ENCODE peak calls at places on chromosomes 3 and 15, in nine cellular contexts. W is heart left ventricle, H is epithelial cell of esophagus, T is ascending aorta, N is GM23338, J is GM06990, C is left lung, P is K562, S is lower lobe of right lung. D is an unnamed sample.

GRCh38 chr3:27228805-27229204 is 140.4 kb downstream of the NEK10 start:
- DNase-seq in W (no peak), H (peak), T (no peak), N (peak), J (no peak), C (no peak), P (no peak), S (no peak), D (no peak)

GRCh38 chr15:63677778-63678177 is 80.6 kb downstream of the FBXL22 start:
- DNase-seq in W (peak), H (peak), T (no peak), N (peak), J (no peak), C (peak), P (no peak), S (peak), D (no peak)

GRCh38 chr15:98391568-98391967 is 256.8 kb upstream of the IGF1R start:
- DNase-seq in W (no peak), H (no peak), T (no peak), N (no peak), J (no peak), C (no peak), P (no peak), S (no peak), D (no peak)

GRCh38 chr3:186534113-186534669 is 10.0 kb downstream of the CRYGS start:
- DNase-seq in W (no peak), H (no peak), T (no peak), N (no peak), J (peak), C (no peak), P (no peak), S (no peak), D (no peak)

GRCh38 chr3:193872265-193872753 is 263.6 kb upstream of the HES1 start:
- DNase-seq in W (no peak), H (peak), T (peak), N (no peak), J (no peak), C (no peak), P (peak), S (no peak), D (no peak)

GRCh38 chr3:153599685-153600084 is 437.7 kb downstream of the RAP2B start:
- DNase-seq in W (peak), H (peak), T (no peak), N (no peak), J (no peak), C (no peak), P (no peak), S (no peak), D (no peak)

GRCh38 chr15:69957175-69957574 is 140.5 kb downstream of the TLE3 start:
- DNase-seq in W (no peak), H (no peak), T (no peak), N (no peak), J (no peak), C (no peak), P (no peak), S (no peak), D (no peak)

GRCh38 chr3:105868450-105868744 is 415 bp downstream of the CBLB start:
- DNase-seq in W (peak), H (peak), T (peak), N (peak), J (no peak), C (peak), P (peak), S (peak), D (peak)

GRCh38 chr3:38110314-38111050 is 26.4 kb downstream of the ACAA1 start:
- DNase-seq in W (no peak), H (no peak), T (peak), N (no peak), J (no peak), C (no peak), P (no peak), S (no peak), D (no peak)

GRCh38 chr3:36729204-36730056 is 34.9 kb downstream of the DCLK3 start:
- DNase-seq in W (no peak), H (peak), T (no peak), N (peak), J (no peak), C (no peak), P (peak), S (no peak), D (peak)

GRCh38 chr15:38226867-38227266 is 25.8 kb upstream of the SPRED1 start:
- DNase-seq in W (no peak), H (peak), T (no peak), N (no peak), J (no peak), C (no peak), P (no peak), S (no peak), D (no peak)

GRCh38 chr3:16338999-16339398 is 74.0 kb downstream of the OXNAD1 start:
- DNase-seq in W (no peak), H (peak), T (peak), N (no peak), J (no peak), C (no peak), P (no peak), S (no peak), D (no peak)

GRCh38 chr3:169624533-169624972 is 39.0 kb downstream of the MECOM start:
- DNase-seq in W (peak), H (no peak), T (no peak), N (no peak), J (no peak), C (no peak), P (no peak), S (no peak), D (no peak)

GRCh38 chr15:59587085-59587826 is 24.3 kb upstream of the GCNT3 start:
- DNase-seq in W (no peak), H (peak), T (no peak), N (no peak), J (no peak), C (no peak), P (no peak), S (no peak), D (no peak)

GRCh38 chr3:117814975-117815374 is 1105.4 kb downstream of the TUSC7 start:
- DNase-seq in W (no peak), H (peak), T (no peak), N (no peak), J (no peak), C (no peak), P (no peak), S (no peak), D (no peak)

GRCh38 chr3:139313921-139314320 is 29.9 kb upstream of the MRPS22 start:
- DNase-seq in W (no peak), H (no peak), T (no peak), N (no peak), J (no peak), C (no peak), P (no peak), S (no peak), D (no peak)

GRCh38 chr3:184180165-184180564 is 5.5 kb downstream of the AP2M1 start:
- DNase-seq in W (no peak), H (no peak), T (peak), N (no peak), J (no peak), C (no peak), P (no peak), S (no peak), D (no peak)

GRCh38 chr15:53072077-53072476 is 281.9 kb upstream of the ONECUT1 start:
- DNase-seq in W (no peak), H (peak), T (no peak), N (peak), J (no peak), C (no peak), P (no peak), S (no peak), D (peak)

GRCh38 chr15:85047271-85047948 is 65.8 kb downstream of the PDE8A start:
- DNase-seq in W (peak), H (peak), T (no peak), N (peak), J (no peak), C (no peak), P (peak), S (no peak), D (no peak)

GRCh38 chr15:36883705-36884355 is 216.5 kb downstream of the MEIS2 start:
- DNase-seq in W (peak), H (peak), T (peak), N (peak), J (peak), C (peak), P (peak), S (peak), D (peak)

GRCh38 chr3:159853506-159853864 is 135.2 kb upstream of the IL12A start:
- DNase-seq in W (no peak), H (no peak), T (no peak), N (no peak), J (no peak), C (no peak), P (no peak), S (no peak), D (no peak)
- H3K4me3 ChIP-seq in W (peak), H (no peak), T (no peak), N (no peak), J (no peak), C (no peak), P (no peak), S (peak), D (no peak)

GRCh38 chr3:94440767-94441493 is 378.1 kb downstream of the NSUN3 start:
- DNase-seq in W (no peak), H (peak), T (no peak), N (no peak), J (no peak), C (no peak), P (no peak), S (no peak), D (no peak)

GRCh38 chr3:94441494-94441847 is 378.6 kb downstream of the NSUN3 start:
- DNase-seq in W (no peak), H (no peak), T (no peak), N (no peak), J (no peak), C (no peak), P (no peak), S (no peak), D (no peak)
- H3K4me3 ChIP-seq in W (no peak), H (no peak), T (no peak), N (no peak), J (no peak), C (no peak), P (no peak), S (no peak), D (no peak)

DNA sequence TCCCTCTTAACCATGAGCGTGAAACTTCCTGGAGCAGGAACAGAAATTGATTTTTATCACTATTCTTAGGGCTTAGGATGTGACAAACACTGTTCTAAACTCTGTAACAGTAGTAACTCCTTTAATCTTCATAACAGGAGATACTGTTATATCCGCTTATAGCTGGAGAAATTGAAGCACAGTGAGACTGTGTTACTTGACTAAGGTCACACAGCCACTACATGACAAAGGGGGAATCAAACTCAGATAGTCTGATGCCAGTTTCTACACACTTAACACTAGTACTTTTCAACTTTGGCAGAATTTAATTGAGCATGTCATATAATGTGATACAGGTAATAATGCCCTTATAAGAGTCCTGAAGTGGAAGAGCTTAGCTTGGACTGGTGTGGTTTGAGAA is 800 bp upstream of the TARS3 start:
- DNase-seq in W (no peak), H (no peak), T (no peak), N (no peak), J (no peak), C (no peak), P (no peak), S (no peak), D (no peak)
- H3K4me3 ChIP-seq in W (no peak), H (no peak), T (no peak), N (no peak), J (no peak), C (no peak), P (no peak), S (no peak), D (no peak)

GRCh38 chr15:73174171-73174570 is 121.9 kb downstream of the NEO1 start:
- DNase-seq in W (no peak), H (no peak), T (no peak), N (no peak), J (no peak), C (no peak), P (no peak), S (no peak), D (no peak)

GRCh38 chr15:73175382-73175781 is 123.1 kb downstream of the NEO1 start:
- DNase-seq in W (no peak), H (no peak), T (no peak), N (peak), J (no peak), C (no peak), P (no peak), S (no peak), D (no peak)

GRCh38 chr15:73172508-73172907 is 120.2 kb downstream of the NEO1 start:
- DNase-seq in W (no peak), H (no peak), T (no peak), N (no peak), J (no peak), C (no peak), P (no peak), S (no peak), D (no peak)

GRCh38 chr15:73168487-73168886 is 116.2 kb downstream of the NEO1 start:
- DNase-seq in W (no peak), H (no peak), T (no peak), N (no peak), J (no peak), C (no peak), P (no peak), S (no peak), D (no peak)

DNA sequence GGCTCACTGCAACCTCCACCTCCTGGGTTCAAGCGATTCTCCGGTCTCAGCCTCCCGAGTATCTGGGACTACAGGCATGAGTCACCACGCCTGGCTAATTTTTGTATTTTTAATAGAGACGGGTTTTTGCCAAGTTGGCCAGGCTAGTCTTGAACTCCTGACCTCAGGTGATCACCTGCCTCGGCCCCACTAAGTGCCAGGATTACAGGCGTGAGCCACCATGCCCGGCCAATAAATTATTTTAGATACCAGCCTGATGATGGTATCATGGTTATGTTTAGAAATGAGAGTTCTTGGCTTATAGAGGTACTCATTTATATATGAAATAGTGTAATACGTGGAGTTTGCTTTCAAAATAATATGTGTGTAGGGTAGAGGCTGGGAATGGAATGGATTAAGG is 119.4 kb downstream of the NEO1 start:
- DNase-seq in W (no peak), H (no peak), T (no peak), N (no peak), J (no peak), C (no peak), P (no peak), S (no peak), D (no peak)
- H3K4me3 ChIP-seq in W (no peak), H (no peak), T (no peak), N (no peak), J (no peak), C (no peak), P (no peak), S (no peak), D (no peak)

DNA sequence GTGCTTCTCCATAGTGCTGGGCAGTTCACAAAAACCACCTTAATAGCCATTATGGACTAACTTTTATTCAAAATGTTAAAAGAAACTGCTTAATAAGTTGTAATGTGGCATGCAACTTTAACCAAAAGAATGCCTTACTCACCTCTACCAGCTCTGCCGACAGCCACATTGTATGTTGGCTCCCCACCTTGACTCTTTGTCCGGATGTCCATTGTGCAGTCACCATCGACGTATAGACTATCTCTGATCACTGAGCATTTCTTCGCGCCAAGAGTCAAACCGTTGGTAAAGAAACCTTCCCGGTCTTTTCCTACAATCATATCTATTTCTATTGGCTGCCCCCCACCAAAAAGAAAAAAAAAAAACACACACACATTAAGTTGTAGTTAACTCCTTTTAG is 2.5 kb downstream of the PFN2 start:
- DNase-seq in W (no peak), H (peak), T (no peak), N (peak), J (no peak), C (no peak), P (no peak), S (no peak), D (no peak)
- H3K4me3 ChIP-seq in W (peak), H (no peak), T (peak), N (peak), J (no peak), C (no peak), P (no peak), S (no peak), D (peak)

GRCh38 chr15:74937602-74938371 is at the start of gene COX5A:
- DNase-seq in W (peak), H (peak), T (peak), N (peak), J (peak), C (peak), P (peak), S (peak), D (peak)
- H3K4me3 ChIP-seq in W (peak), H (peak), T (peak), N (peak), J (peak), C (peak), P (peak), S (peak), D (peak)

GRCh38 chr3:43413676-43414368 is 127.5 kb downstream of the SNRK start:
- DNase-seq in W (no peak), H (no peak), T (no peak), N (peak), J (no peak), C (no peak), P (no peak), S (no peak), D (no peak)
- H3K4me3 ChIP-seq in W (no peak), H (no peak), T (no peak), N (no peak), J (no peak), C (no peak), P (no peak), S (no peak), D (no peak)

GRCh38 chr15:100043069-100043641 is 298.6 kb downstream of the ADAMTS17 start:
- DNase-seq in W (no peak), H (peak), T (no peak), N (no peak), J (no peak), C (no peak), P (no peak), S (no peak), D (no peak)
- H3K4me3 ChIP-seq in W (no peak), H (no peak), T (peak), N (no peak), J (no peak), C (no peak), P (no peak), S (no peak), D (no peak)

DNA sequence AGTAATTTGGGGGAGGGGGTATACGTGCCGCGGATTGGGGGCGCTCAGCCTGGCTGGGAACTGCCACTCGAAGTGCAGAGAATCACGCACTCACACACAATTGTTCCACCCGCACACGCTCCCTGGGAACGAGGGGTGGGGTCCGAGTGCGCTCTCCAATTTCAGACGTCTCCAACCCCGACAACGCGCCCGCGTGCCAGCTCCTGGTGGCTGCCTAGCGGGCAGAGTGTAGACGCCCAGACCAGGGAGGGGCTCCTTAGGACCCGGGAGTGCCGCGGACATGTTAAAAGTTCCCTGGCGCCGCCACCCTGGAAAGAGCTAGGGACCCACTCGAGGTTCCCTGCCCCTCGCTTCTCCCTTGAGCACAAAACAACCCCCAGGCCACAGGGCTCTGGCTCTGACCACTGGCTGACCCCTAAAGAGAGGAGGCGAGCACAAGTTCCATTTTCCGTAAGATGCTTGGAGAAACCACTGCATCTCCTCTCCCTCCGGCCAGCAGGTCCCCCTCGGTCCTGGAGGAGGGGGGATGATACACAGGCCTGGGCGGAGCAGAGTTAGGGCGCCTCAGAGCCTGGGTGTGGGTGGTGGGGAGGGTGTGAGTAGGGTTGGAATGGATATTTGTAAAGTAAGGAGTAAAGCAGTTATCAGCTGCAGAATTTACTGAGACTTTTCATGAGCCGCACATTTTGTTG is 897 bp upstream of the ANKRD63 start:
- DNase-seq in W (no peak), H (no peak), T (no peak), N (peak), J (no peak), C (peak), P (no peak), S (no peak), D (no peak)
- H3K4me3 ChIP-seq in W (no peak), H (no peak), T (no peak), N (peak), J (no peak), C (no peak), P (no peak), S (no peak), D (no peak)

D was measured in neuronal stem cell.